ENCODE peak calls at places on chromosomes 1 and 21, in seven cellular contexts. K, V, U, T, Z, W and O are unnamed samples.

GRCh38 chr1:88787023-88787903 is 103.2 kb downstream of the PKN2 start:
- DNase-seq in K (no peak), V (no peak), U (no peak), T (no peak), Z (no peak), W (no peak), O (no peak)

GRCh38 chr1:107963601-107964396 is 1.2 kb downstream of the VAV3 start:
- DNase-seq in K (no peak), V (no peak), U (peak), T (peak), Z (peak), W (peak), O (peak)

GRCh38 chr1:221150996-221151395 is 271.8 kb downstream of the HLX start:
- DNase-seq in K (no peak), V (no peak), U (no peak), T (no peak), Z (no peak), W (no peak), O (no peak)

GRCh38 chr1:47986741-47987140 is 10.4 kb downstream of the TRABD2B start:
- DNase-seq in K (no peak), V (no peak), U (no peak), T (no peak), Z (no peak), W (peak), O (no peak)

GRCh38 chr1:11645670-11646265 is 8.5 kb downstream of the FBXO2 start:
- DNase-seq in K (no peak), V (peak), U (peak), T (peak), Z (peak), W (peak), O (peak)

GRCh38 chr1:12627308-12627707 is 9.3 kb upstream of the DHRS3 start:
- DNase-seq in K (no peak), V (no peak), U (no peak), T (no peak), Z (no peak), W (no peak), O (no peak)

GRCh38 chr1:143611159-143611558 is 360.6 kb downstream of the FAM72C start:
- DNase-seq in K (no peak), V (no peak), U (no peak), T (no peak), Z (no peak), W (no peak), O (no peak)

GRCh38 chr21:42164064-42164789 is 54.7 kb upstream of the ABCG1 start:
- DNase-seq in K (no peak), V (no peak), U (no peak), T (peak), Z (peak), W (no peak), O (peak)

GRCh38 chr1:218456449-218456848 is 111.3 kb downstream of the TGFB2 start:
- DNase-seq in K (no peak), V (no peak), U (no peak), T (no peak), Z (no peak), W (no peak), O (no peak)

GRCh38 chr1:246001142-246001812 is 505.8 kb downstream of the SMYD3 start:
- DNase-seq in K (no peak), V (no peak), U (no peak), T (no peak), Z (peak), W (peak), O (no peak)

GRCh38 chr1:13790290-13791035 is 90.5 kb downstream of the PRDM2 start:
- DNase-seq in K (no peak), V (no peak), U (no peak), T (no peak), Z (no peak), W (no peak), O (no peak)